ENCODE peak calls at places on chromosomes 7 and 10, in four cellular contexts. One of them, this sample, is unnamed.
A peak's percentile ranks its signal among the peaks of the same experiment; 100 is the strongest.

GRCh38 chr10:132574783-132575319 is 37.3 kb downstream of the INPP5A start:
- DNase-seq in K562: no peak
- DNase-seq in WTC11: peak; percentile 50
- DNase-seq in HepG2: no peak
- DNase-seq in this sample: no peak

GRCh38 chr7:41825927-41826480 is 123.1 kb upstream of the INHBA start:
- DNase-seq in HepG2: no peak
- DNase-seq in K562: no peak
- DNase-seq in WTC11: no peak
- DNase-seq in this sample: no peak

GRCh38 chr7:103637080-103637479 is 191.1 kb upstream of the SLC26A5 start:
- DNase-seq in WTC11: no peak
- DNase-seq in K562: no peak
- DNase-seq in HepG2: no peak
- DNase-seq in this sample: no peak

GRCh38 chr7:22696672-22697071 is 30.3 kb upstream of the IL6 start:
- DNase-seq in HepG2: no peak
- DNase-seq in WTC11: no peak
- DNase-seq in K562: peak; percentile 66
- DNase-seq in this sample: no peak

GRCh38 chr7:130309986-130310385 is 17.0 kb downstream of the CPA4 start:
- DNase-seq in HepG2: no peak
- DNase-seq in K562: no peak
- DNase-seq in WTC11: no peak
- DNase-seq in this sample: no peak

GRCh38 chr7:47557317-47557985 is 24.5 kb downstream of the TNS3 start:
- DNase-seq in WTC11: no peak
- DNase-seq in K562: no peak
- DNase-seq in HepG2: no peak
- DNase-seq in this sample: no peak

GRCh38 chr7:82443801-82444219 is 233 bp upstream of the CACNA2D1 start:
- DNase-seq in HepG2: no peak
- DNase-seq in WTC11: peak; percentile 78
- DNase-seq in K562: no peak
- DNase-seq in this sample: peak; percentile 76

GRCh38 chr10:6194291-6194690 is 8.4 kb upstream of the PFKFB3 start:
- DNase-seq in K562: no peak
- DNase-seq in HepG2: no peak
- DNase-seq in WTC11: no peak
- DNase-seq in this sample: no peak

DNA sequence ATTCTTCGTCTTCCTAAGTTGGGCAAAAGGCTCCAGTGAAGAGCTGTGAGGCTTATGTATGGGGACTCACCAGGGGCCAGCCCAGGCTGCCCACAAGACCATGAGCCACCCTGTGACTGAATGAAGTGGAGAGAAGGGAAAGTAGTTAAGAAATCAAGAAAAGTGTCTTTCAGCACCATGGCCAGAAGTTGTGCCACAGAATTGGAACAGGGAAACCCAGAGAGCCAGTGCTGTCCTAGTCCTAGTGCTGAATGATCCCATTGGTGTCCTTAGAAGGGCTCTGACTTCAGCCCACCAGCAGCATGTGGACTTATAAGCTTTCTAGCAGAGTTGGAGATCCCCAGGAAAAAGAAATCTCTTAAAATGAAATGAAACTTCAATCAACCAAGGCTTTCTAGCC is 37.0 kb upstream of the CCSER2 start:
- DNase-seq in K562: peak; percentile 32
- DNase-seq in HepG2: peak; percentile 22
- DNase-seq in WTC11: peak; percentile 48
- DNase-seq in this sample: peak; percentile 39
- TF ChIP-seq ELF4 in K562: no peak
- TF ChIP-seq ELF4 in HepG2: no peak
- TF ChIP-seq ELF4 in WTC11: peak; percentile 54
- TF ChIP-seq ELF4 in this sample: no peak

GRCh38 chr10:77446700-77447099 is 190.9 kb downstream of the KCNMA1 start:
- DNase-seq in WTC11: no peak
- DNase-seq in HepG2: no peak
- DNase-seq in K562: no peak
- DNase-seq in this sample: no peak

GRCh38 chr10:77445562-77445961 is 192.0 kb downstream of the KCNMA1 start:
- DNase-seq in HepG2: no peak
- DNase-seq in K562: no peak
- DNase-seq in WTC11: no peak
- DNase-seq in this sample: no peak

GRCh38 chr10:77451886-77452285 is 185.7 kb downstream of the KCNMA1 start:
- DNase-seq in WTC11: no peak
- DNase-seq in K562: no peak
- DNase-seq in HepG2: peak; percentile 3
- DNase-seq in this sample: no peak

GRCh38 chr10:77444041-77444440 is 193.6 kb downstream of the KCNMA1 start:
- DNase-seq in WTC11: no peak
- DNase-seq in K562: no peak
- DNase-seq in HepG2: no peak
- DNase-seq in this sample: no peak

GRCh38 chr10:77448226-77448625 is 189.4 kb downstream of the KCNMA1 start:
- DNase-seq in HepG2: no peak
- DNase-seq in K562: no peak
- DNase-seq in WTC11: no peak
- DNase-seq in this sample: no peak
- TF ChIP-seq ELF4 in HepG2: no peak
- TF ChIP-seq ELF4 in K562: no peak
- TF ChIP-seq ELF4 in WTC11: no peak
- TF ChIP-seq ELF4 in this sample: no peak

GRCh38 chr10:88458209-88458608 is 124.9 kb downstream of the RNLS start:
- DNase-seq in HepG2: no peak
- DNase-seq in WTC11: no peak
- DNase-seq in K562: no peak
- DNase-seq in this sample: no peak
- TF ChIP-seq ELF4 in HepG2: no peak
- TF ChIP-seq ELF4 in WTC11: no peak
- TF ChIP-seq ELF4 in K562: no peak
- TF ChIP-seq ELF4 in this sample: no peak

DNA sequence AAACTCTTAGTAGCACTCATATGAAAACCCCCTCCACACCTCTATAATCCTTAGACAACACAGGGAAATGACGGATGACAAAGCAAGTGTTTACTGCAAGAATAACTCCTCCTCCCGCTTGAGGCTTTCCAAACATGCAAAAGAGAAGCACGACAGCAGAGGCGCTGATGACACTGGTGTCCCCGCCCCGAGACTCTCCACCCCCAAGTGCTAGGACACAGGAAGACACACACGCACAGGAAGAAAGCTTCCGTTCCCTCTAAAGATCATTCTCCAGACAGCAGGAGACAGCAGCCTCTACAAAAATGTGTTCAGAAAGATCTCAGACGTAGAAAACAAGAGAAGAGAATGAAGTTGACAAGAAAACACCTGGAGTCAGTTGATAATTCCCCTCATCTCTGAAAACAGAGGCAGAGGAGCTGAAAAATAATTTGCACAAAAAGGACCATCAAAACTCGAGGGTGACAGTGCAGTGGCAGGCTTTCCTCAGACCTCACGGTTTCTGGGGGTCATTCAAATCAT is 90.2 kb downstream of the DLG5 start:
- DNase-seq in HepG2: no peak
- DNase-seq in K562: peak; percentile 94
- DNase-seq in WTC11: no peak
- DNase-seq in this sample: no peak
- TF ChIP-seq ELF4 in HepG2: no peak
- TF ChIP-seq ELF4 in K562: no peak
- TF ChIP-seq ELF4 in WTC11: no peak
- TF ChIP-seq ELF4 in this sample: no peak

DNA sequence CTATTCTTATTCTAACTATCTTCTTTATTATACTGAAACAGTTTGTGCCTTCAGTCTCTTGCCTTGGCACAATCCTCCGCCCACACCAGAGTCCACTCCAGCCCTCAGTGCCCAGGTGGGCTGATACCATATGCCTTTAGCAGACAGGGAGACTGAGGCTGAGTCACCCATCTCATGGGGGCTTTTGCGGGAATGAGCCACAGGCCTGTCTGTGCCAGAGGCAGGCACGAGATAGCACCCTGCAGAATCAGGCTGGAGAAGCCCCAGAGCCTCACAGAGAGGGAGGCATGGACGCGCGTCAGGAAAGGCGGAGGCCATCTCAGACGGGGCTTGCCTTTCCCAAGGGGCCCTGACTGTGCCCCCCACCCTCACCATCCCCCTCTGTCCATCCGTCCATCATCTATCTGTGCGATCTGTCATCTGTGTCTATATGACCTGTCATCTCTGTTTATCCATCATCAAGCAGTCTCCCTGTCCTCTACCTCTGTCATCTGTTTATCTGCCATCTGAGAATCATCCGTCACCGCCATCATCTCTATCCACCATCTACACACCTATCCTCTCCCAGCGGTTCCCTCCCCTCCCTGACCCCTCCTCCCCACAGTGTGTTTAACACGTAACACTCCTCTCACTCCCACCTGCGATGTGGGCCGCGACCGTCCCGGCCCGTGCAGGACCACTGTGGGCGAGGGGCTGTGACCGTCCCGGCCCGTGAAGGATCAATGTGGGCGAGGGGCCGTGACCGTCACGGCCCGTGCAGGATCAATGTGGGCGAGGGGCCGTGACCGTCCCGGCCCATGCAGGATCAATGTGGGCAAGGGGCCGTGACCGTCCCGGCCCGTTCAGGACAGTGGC is 7.3 kb upstream of the ADAP1 start:
- DNase-seq in HepG2: no peak
- DNase-seq in K562: no peak
- DNase-seq in WTC11: no peak
- DNase-seq in this sample: no peak
- TF ChIP-seq ELF4 in HepG2: no peak
- TF ChIP-seq ELF4 in K562: no peak
- TF ChIP-seq ELF4 in WTC11: no peak
- TF ChIP-seq ELF4 in this sample: no peak

GRCh38 chr10:44427479-44427878 is 42.6 kb upstream of the CXCL12 start:
- DNase-seq in K562: no peak
- DNase-seq in WTC11: no peak
- DNase-seq in HepG2: no peak
- DNase-seq in this sample: no peak
- TF ChIP-seq ELF4 in K562: no peak
- TF ChIP-seq ELF4 in WTC11: no peak
- TF ChIP-seq ELF4 in HepG2: no peak
- TF ChIP-seq ELF4 in this sample: no peak

GRCh38 chr10:115861864-115862263 is 411.1 kb downstream of the GFRA1 start:
- DNase-seq in WTC11: no peak
- DNase-seq in HepG2: no peak
- DNase-seq in K562: no peak
- DNase-seq in this sample: no peak
- TF ChIP-seq ELF4 in WTC11: no peak
- TF ChIP-seq ELF4 in HepG2: no peak
- TF ChIP-seq ELF4 in K562: no peak
- TF ChIP-seq ELF4 in this sample: no peak

DNA sequence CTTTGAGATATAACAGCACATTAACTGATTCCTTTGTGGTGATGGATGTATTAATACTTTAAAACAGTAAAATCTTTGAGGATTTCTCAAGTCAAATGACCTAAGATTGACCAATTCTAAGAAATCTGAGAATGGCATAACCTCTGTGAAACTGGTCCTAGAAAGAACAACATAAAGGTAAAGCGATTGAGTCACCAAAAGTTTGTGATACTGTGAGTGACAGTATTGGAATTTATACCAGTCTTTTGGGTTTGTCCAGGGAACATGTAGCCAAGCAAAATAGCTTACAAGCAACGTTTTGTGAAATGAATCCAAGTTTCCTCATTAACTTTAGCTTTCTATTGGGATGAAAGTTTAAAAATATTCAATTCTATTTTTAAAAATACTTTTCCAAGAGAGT is 157.4 kb upstream of the TMEM196 start:
- DNase-seq in WTC11: no peak
- DNase-seq in HepG2: no peak
- DNase-seq in K562: no peak
- DNase-seq in this sample: no peak
- TF ChIP-seq ELF4 in WTC11: no peak
- TF ChIP-seq ELF4 in HepG2: no peak
- TF ChIP-seq ELF4 in K562: no peak
- TF ChIP-seq ELF4 in this sample: no peak

GRCh38 chr10:86348321-86349210 is 18.0 kb downstream of the GRID1 start:
- DNase-seq in HepG2: peak; percentile 19
- DNase-seq in K562: peak; percentile 14
- DNase-seq in WTC11: no peak
- DNase-seq in this sample: no peak

GRCh38 chr10:86349474-86349873 is 17.1 kb downstream of the GRID1 start:
- DNase-seq in WTC11: peak; percentile 73
- DNase-seq in HepG2: peak; percentile 60
- DNase-seq in K562: peak; percentile 54
- DNase-seq in this sample: peak; percentile 68

GRCh38 chr10:86350897-86351296 is 15.7 kb downstream of the GRID1 start:
- DNase-seq in HepG2: no peak
- DNase-seq in WTC11: no peak
- DNase-seq in K562: no peak
- DNase-seq in this sample: no peak

GRCh38 chr10:86347856-86348255 is 18.7 kb downstream of the GRID1 start:
- DNase-seq in WTC11: no peak
- DNase-seq in HepG2: no peak
- DNase-seq in K562: no peak
- DNase-seq in this sample: no peak

GRCh38 chr10:86349940-86350630 is 16.5 kb downstream of the GRID1 start:
- DNase-seq in HepG2: no peak
- DNase-seq in K562: no peak
- DNase-seq in WTC11: no peak
- DNase-seq in this sample: no peak
- TF ChIP-seq ELF4 in HepG2: no peak
- TF ChIP-seq ELF4 in K562: no peak
- TF ChIP-seq ELF4 in WTC11: no peak
- TF ChIP-seq ELF4 in this sample: no peak

This sample was measured in HEK293T.